ENCODE peak calls at places on chromosomes 11 and 22, in eight cellular contexts. A is memory B cell; Q is omental fat pad; Y is activated CD8-positive, alpha-beta T cell treated with anti-CD3 and anti-CD28 coated beads for 36 hours; N is HEK293T; H is HFF-Myc; T is T follicular helper cell; E is HTR-8/SVneo. O is an unnamed sample.

GRCh38 chr11:65785329-65786007 is 1.4 kb upstream of the OVOL1 start:
- DNase-seq in A (no peak), Q (no peak), Y (peak), N (no peak), H (no peak), T (no peak), E (no peak), O (no peak)

GRCh38 chr11:15670520-15671070 is 555.9 kb downstream of the INSC start:
- DNase-seq in A (no peak), Q (no peak), Y (no peak), N (no peak), H (no peak), T (no peak), E (no peak), O (no peak)

GRCh38 chr11:109984634-109985289 is 108.4 kb upstream of the ZC3H12C start:
- DNase-seq in A (no peak), Q (no peak), Y (no peak), N (no peak), H (no peak), T (no peak), E (no peak), O (no peak)

GRCh38 chr11:67278939-67279588 is 10.0 kb upstream of the ANKRD13D start:
- DNase-seq in A (no peak), Q (no peak), Y (no peak), N (no peak), H (no peak), T (no peak), E (no peak), O (no peak)

GRCh38 chr22:37609240-37610152 is 862 bp downstream of the GGA1 start:
- DNase-seq in A (no peak), Q (no peak), Y (no peak), N (no peak), H (no peak), T (no peak), E (no peak), O (no peak)

GRCh38 chr11:15967966-15968365 is 388.4 kb downstream of the SOX6 start:
- DNase-seq in A (no peak), Q (no peak), Y (no peak), N (no peak), H (no peak), T (no peak), E (no peak), O (no peak)

GRCh38 chr11:35390737-35391682 is 28.3 kb downstream of the SLC1A2 start:
- DNase-seq in A (no peak), Q (no peak), Y (peak), N (no peak), H (no peak), T (no peak), E (peak), O (peak)

GRCh38 chr11:46681814-46682213 is 18.6 kb downstream of the ARHGAP1 start:
- DNase-seq in A (no peak), Q (no peak), Y (no peak), N (no peak), H (no peak), T (no peak), E (no peak), O (no peak)

GRCh38 chr22:37098976-37099577 is 10.4 kb downstream of the TMPRSS6 start:
- DNase-seq in A (no peak), Q (no peak), Y (peak), N (peak), H (no peak), T (no peak), E (no peak), O (no peak)

GRCh38 chr11:7530013-7530412 is 16.2 kb downstream of the PPFIBP2 start:
- DNase-seq in A (no peak), Q (no peak), Y (no peak), N (no peak), H (no peak), T (no peak), E (no peak), O (no peak)

GRCh38 chr11:126060651-126061220 is 1.9 kb downstream of the CDON start:
- DNase-seq in A (no peak), Q (no peak), Y (no peak), N (no peak), H (no peak), T (no peak), E (no peak), O (no peak)

GRCh38 chr11:105230586-105230985 is 91.0 kb upstream of the CARD18 start:
- DNase-seq in A (no peak), Q (no peak), Y (no peak), N (no peak), H (no peak), T (no peak), E (no peak), O (no peak)

GRCh38 chr11:91660036-91660435 is 564.6 kb upstream of the FAT3 start:
- DNase-seq in A (no peak), Q (no peak), Y (no peak), N (no peak), H (no peak), T (no peak), E (no peak), O (no peak)

GRCh38 chr22:38444783-38445182 is 10.2 kb downstream of the KCNJ4 start:
- DNase-seq in A (no peak), Q (no peak), Y (no peak), N (no peak), H (no peak), T (no peak), E (no peak), O (no peak)

GRCh38 chr11:79095424-79095823 is 345.4 kb downstream of the TENM4 start:
- DNase-seq in A (no peak), Q (no peak), Y (no peak), N (no peak), H (no peak), T (no peak), E (no peak), O (no peak)

GRCh38 chr11:70443043-70444030 is 45.0 kb downstream of the CTTN start:
- DNase-seq in A (no peak), Q (no peak), Y (no peak), N (no peak), H (no peak), T (no peak), E (no peak), O (no peak)

GRCh38 chr22:46731246-46732040 is 6.6 kb downstream of the CERK start:
- DNase-seq in A (no peak), Q (no peak), Y (peak), N (no peak), H (no peak), T (no peak), E (no peak), O (peak)

GRCh38 chr11:43797866-43798265 is 82.8 kb upstream of the ALKBH3 start:
- DNase-seq in A (no peak), Q (no peak), Y (no peak), N (no peak), H (no peak), T (no peak), E (no peak), O (no peak)

GRCh38 chr22:46108564-46109473 is 41.5 kb upstream of the PPARA start:
- DNase-seq in A (no peak), Q (no peak), Y (no peak), N (peak), H (no peak), T (no peak), E (no peak), O (no peak)

GRCh38 chr11:46438211-46438610 is 46.6 kb upstream of the CHRM4 start:
- DNase-seq in A (no peak), Q (no peak), Y (no peak), N (no peak), H (no peak), T (no peak), E (no peak), O (no peak)

GRCh38 chr11:17547051-17547577 is at the start of gene OTOG:
- DNase-seq in A (no peak), Q (no peak), Y (no peak), N (peak), H (no peak), T (no peak), E (no peak), O (peak)

GRCh38 chr11:120326228-120326627 is 1.1 kb downstream of the TLCD5 start:
- DNase-seq in A (no peak), Q (no peak), Y (no peak), N (no peak), H (no peak), T (no peak), E (no peak), O (no peak)

GRCh38 chr22:19688301-19689290 is 25.7 kb upstream of the SEPTIN5 start:
- DNase-seq in A (no peak), Q (no peak), Y (no peak), N (peak), H (no peak), T (no peak), E (no peak), O (no peak)

GRCh38 chr11:62025429-62026105 is 58.1 kb upstream of the FTH1 start:
- DNase-seq in A (peak), Q (peak), Y (peak), N (peak), H (peak), T (peak), E (peak), O (no peak)

GRCh38 chr22:35949243-35949642 is 79.4 kb downstream of the RBFOX2 start:
- DNase-seq in A (no peak), Q (no peak), Y (no peak), N (no peak), H (no peak), T (no peak), E (no peak), O (no peak)

GRCh38 chr11:108034952-108035351 is 26.3 kb downstream of the CUL5 start:
- DNase-seq in A (no peak), Q (no peak), Y (no peak), N (no peak), H (no peak), T (no peak), E (no peak), O (no peak)

GRCh38 chr11:75365711-75366181 is 14.3 kb upstream of the ARRB1 start:
- DNase-seq in A (no peak), Q (no peak), Y (no peak), N (no peak), H (peak), T (no peak), E (no peak), O (no peak)

GRCh38 chr22:41308544-41308947 is 7.2 kb downstream of the ZC3H7B start:
- DNase-seq in A (no peak), Q (no peak), Y (no peak), N (no peak), H (no peak), T (no peak), E (no peak), O (no peak)

GRCh38 chr11:102807921-102808320 is 10.0 kb upstream of the MMP1 start:
- DNase-seq in A (no peak), Q (no peak), Y (peak), N (no peak), H (no peak), T (no peak), E (no peak), O (peak)

GRCh38 chr11:13315517-13316432 is 38.2 kb downstream of the BMAL1 start:
- DNase-seq in A (no peak), Q (no peak), Y (no peak), N (no peak), H (no peak), T (no peak), E (no peak), O (no peak)

GRCh38 chr22:32660292-32660691 is 141.2 kb upstream of the TIMP3 start:
- DNase-seq in A (peak), Q (peak), Y (peak), N (peak), H (peak), T (peak), E (peak), O (peak)

GRCh38 chr22:46036558-46037408 is 59.8 kb upstream of the WNT7B start:
- DNase-seq in A (peak), Q (peak), Y (peak), N (peak), H (no peak), T (peak), E (no peak), O (no peak)